ENCODE peak calls at places on chromosomes 11 and 22, in six cellular contexts. One of them, this sample, is unnamed.

GRCh38 chr22:16974298-16975084 is 33.5 kb downstream of the GAB4 start:
- DNase-seq in SK-N-SH: no peak
- DNase-seq in A549: no peak
- DNase-seq in K562: no peak
- DNase-seq in IMR-90: no peak
- DNase-seq in H1: no peak
- DNase-seq in this sample: no peak

GRCh38 chr11:116853461-116854073 is 16.1 kb upstream of the APOA1 start:
- DNase-seq in SK-N-SH: no peak
- DNase-seq in A549: no peak
- DNase-seq in K562: no peak
- DNase-seq in IMR-90: peak; percentile 96
- DNase-seq in H1: no peak
- DNase-seq in this sample: no peak

GRCh38 chr11:7657306-7658025 is 15.8 kb downstream of the CYB5R2 start:
- DNase-seq in SK-N-SH: peak; percentile 68
- DNase-seq in A549: peak; percentile 49
- DNase-seq in K562: peak; percentile 35
- DNase-seq in IMR-90: peak; percentile 68
- DNase-seq in H1: no peak
- DNase-seq in this sample: peak; percentile 72

GRCh38 chr11:10456519-10456918 is 1.5 kb downstream of the AMPD3 start:
- DNase-seq in SK-N-SH: no peak
- DNase-seq in A549: no peak
- DNase-seq in K562: peak; percentile 35
- DNase-seq in IMR-90: no peak
- DNase-seq in H1: no peak
- DNase-seq in this sample: no peak

GRCh38 chr11:7892751-7893356 is 38.2 kb downstream of the OR10A6 start:
- DNase-seq in SK-N-SH: peak; percentile 56
- DNase-seq in A549: peak; percentile 54
- DNase-seq in K562: peak; percentile 13
- DNase-seq in IMR-90: peak; percentile 74
- DNase-seq in H1: no peak
- DNase-seq in this sample: no peak

GRCh38 chr11:7490535-7490934 is 5.2 kb downstream of the OLFML1 start:
- DNase-seq in SK-N-SH: no peak
- DNase-seq in A549: no peak
- DNase-seq in K562: no peak
- DNase-seq in IMR-90: no peak
- DNase-seq in H1: no peak
- DNase-seq in this sample: no peak

GRCh38 chr11:47233989-47234668 is 14.5 kb downstream of the ACP2 start:
- DNase-seq in SK-N-SH: peak; percentile 31
- DNase-seq in A549: peak; percentile 67
- DNase-seq in K562: peak; percentile 15
- DNase-seq in IMR-90: peak; percentile 67
- DNase-seq in H1: no peak
- DNase-seq in this sample: peak; percentile 22

GRCh38 chr11:94762208-94762607 is 5.9 kb upstream of the AMOTL1 start:
- DNase-seq in SK-N-SH: no peak
- DNase-seq in A549: no peak
- DNase-seq in K562: no peak
- DNase-seq in IMR-90: no peak
- DNase-seq in H1: no peak
- DNase-seq in this sample: no peak

GRCh38 chr11:56066980-56067379 is 26.1 kb upstream of the OR8I2 start:
- DNase-seq in SK-N-SH: no peak
- DNase-seq in A549: no peak
- DNase-seq in K562: no peak
- DNase-seq in IMR-90: no peak
- DNase-seq in H1: no peak
- DNase-seq in this sample: no peak

GRCh38 chr11:84671325-84672019 is 955.7 kb downstream of the DLG2 start:
- DNase-seq in SK-N-SH: no peak
- DNase-seq in A549: no peak
- DNase-seq in K562: no peak
- DNase-seq in IMR-90: no peak
- DNase-seq in H1: no peak
- DNase-seq in this sample: no peak

GRCh38 chr11:110147965-110148709 is 54.9 kb downstream of the ZC3H12C start:
- DNase-seq in SK-N-SH: no peak
- DNase-seq in A549: peak; percentile 29
- DNase-seq in K562: no peak
- DNase-seq in IMR-90: peak; percentile 92
- DNase-seq in H1: no peak
- DNase-seq in this sample: no peak

GRCh38 chr11:13184295-13184794 is 93.2 kb upstream of the BMAL1 start:
- DNase-seq in SK-N-SH: no peak
- DNase-seq in A549: no peak
- DNase-seq in K562: no peak
- DNase-seq in IMR-90: no peak
- DNase-seq in H1: no peak
- DNase-seq in this sample: no peak

GRCh38 chr11:15926071-15926470 is 430.3 kb downstream of the SOX6 start:
- DNase-seq in SK-N-SH: no peak
- DNase-seq in A549: no peak
- DNase-seq in K562: no peak
- DNase-seq in IMR-90: no peak
- DNase-seq in H1: no peak
- DNase-seq in this sample: no peak

GRCh38 chr11:95121687-95122086 is 32.0 kb downstream of the ENDOD1 start:
- DNase-seq in SK-N-SH: no peak
- DNase-seq in A549: no peak
- DNase-seq in K562: no peak
- DNase-seq in IMR-90: no peak
- DNase-seq in H1: no peak
- DNase-seq in this sample: no peak

GRCh38 chr11:67584205-67584880 is 731 bp downstream of the GSTP1 start:
- DNase-seq in SK-N-SH: peak; percentile 80
- DNase-seq in A549: no peak
- DNase-seq in K562: peak; percentile 73
- DNase-seq in IMR-90: peak; percentile 54
- DNase-seq in H1: no peak
- DNase-seq in this sample: peak; percentile 62

GRCh38 chr22:49838771-49839717 is 11.4 kb upstream of the BRD1 start:
- DNase-seq in SK-N-SH: no peak
- DNase-seq in A549: no peak
- DNase-seq in K562: no peak
- DNase-seq in IMR-90: peak; percentile 33
- DNase-seq in H1: peak; percentile 17
- DNase-seq in this sample: peak; percentile 58

GRCh38 chr22:31248138-31248745 is 36.1 kb downstream of the LIMK2 start:
- DNase-seq in SK-N-SH: peak; percentile 85
- DNase-seq in A549: no peak
- DNase-seq in K562: peak; percentile 76
- DNase-seq in IMR-90: peak; percentile 94
- DNase-seq in H1: peak; percentile 67
- DNase-seq in this sample: peak; percentile 80

GRCh38 chr11:19110290-19110689 is 6.7 kb upstream of the ZDHHC13 start:
- DNase-seq in SK-N-SH: no peak
- DNase-seq in A549: no peak
- DNase-seq in K562: no peak
- DNase-seq in IMR-90: no peak
- DNase-seq in H1: no peak
- DNase-seq in this sample: no peak

GRCh38 chr22:29032584-29032983 is 29.0 kb downstream of the C22orf31 start:
- DNase-seq in SK-N-SH: no peak
- DNase-seq in A549: no peak
- DNase-seq in K562: no peak
- DNase-seq in IMR-90: peak; percentile 27
- DNase-seq in H1: no peak
- DNase-seq in this sample: no peak

GRCh38 chr11:19419021-19419750 is 178.4 kb upstream of the E2F8 start:
- DNase-seq in SK-N-SH: no peak
- DNase-seq in A549: no peak
- DNase-seq in K562: no peak
- DNase-seq in IMR-90: peak; percentile 89
- DNase-seq in H1: no peak
- DNase-seq in this sample: no peak

DNA sequence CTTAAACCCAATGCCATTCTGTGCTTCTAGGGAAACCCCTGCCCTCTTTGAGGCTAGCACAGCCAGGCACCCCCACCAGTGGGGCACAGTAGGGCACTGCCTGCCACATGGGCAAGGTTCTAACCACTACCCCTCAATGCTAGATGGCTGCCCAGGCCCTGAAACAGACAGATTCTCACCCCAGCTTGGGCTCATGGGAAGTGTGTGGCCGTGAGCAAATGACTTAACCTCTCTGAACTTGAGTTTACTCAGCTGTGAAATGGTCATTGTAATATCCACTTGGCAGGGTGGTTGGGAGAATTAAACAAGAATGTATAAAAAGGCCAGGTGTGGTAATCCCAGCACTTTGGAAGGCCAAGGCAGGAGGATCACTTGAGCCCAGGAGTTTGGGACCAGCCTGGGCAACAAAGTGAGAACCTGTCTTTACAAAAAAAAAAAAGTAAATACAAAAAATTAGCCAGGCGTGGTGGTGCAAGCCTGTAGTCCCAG is 22.4 kb downstream of the C22orf23 start:
- DNase-seq in SK-N-SH: no peak
- DNase-seq in A549: no peak
- DNase-seq in K562: no peak
- DNase-seq in IMR-90: no peak
- DNase-seq in H1: no peak
- DNase-seq in this sample: no peak
- TF ChIP-seq USF2 in SK-N-SH: no peak
- TF ChIP-seq USF2 in A549: no peak
- TF ChIP-seq USF2 in K562: no peak
- TF ChIP-seq USF2 in IMR-90: no peak
- TF ChIP-seq USF2 in H1: no peak
- TF ChIP-seq USF2 in this sample: no peak

DNA sequence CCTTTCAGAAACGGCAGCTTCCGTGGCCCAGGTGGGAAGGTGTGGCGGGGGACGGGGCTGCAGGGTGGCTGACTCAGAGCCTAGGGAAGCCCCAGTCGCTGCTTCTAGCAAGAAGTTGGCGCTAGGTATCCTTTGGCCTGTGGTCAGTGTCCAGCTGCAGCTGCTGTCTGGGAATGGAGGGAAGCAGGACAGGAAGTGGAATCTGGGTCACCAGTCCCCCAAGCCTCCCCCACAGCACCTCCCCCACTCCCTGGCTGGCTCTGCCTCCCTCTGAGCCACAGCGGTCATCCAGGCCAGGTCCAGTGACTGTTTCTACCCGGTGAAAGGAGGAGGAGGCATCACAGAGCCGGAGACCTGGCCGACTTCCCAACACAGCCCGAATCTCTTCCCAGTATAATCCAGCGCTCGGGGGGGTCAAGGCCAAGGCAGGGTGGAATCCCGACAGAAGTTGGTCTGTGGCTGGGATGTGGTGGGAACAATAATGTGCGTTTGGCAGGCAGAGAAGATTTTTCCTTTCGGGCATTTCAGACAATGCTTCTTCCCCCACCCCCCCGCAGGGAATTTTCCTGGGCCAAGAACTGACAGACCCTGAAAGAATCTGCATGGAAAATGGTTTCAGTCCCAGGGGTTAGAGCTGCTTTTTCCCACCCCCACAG is 45.1 kb downstream of the C11orf96 start:
- DNase-seq in SK-N-SH: peak; percentile 88
- DNase-seq in A549: no peak
- DNase-seq in K562: no peak
- DNase-seq in IMR-90: peak; percentile 80
- DNase-seq in H1: no peak
- DNase-seq in this sample: no peak
- TF ChIP-seq USF2 in SK-N-SH: no peak
- TF ChIP-seq USF2 in A549: no peak
- TF ChIP-seq USF2 in K562: no peak
- TF ChIP-seq USF2 in IMR-90: no peak
- TF ChIP-seq USF2 in H1: no peak
- TF ChIP-seq USF2 in this sample: no peak

DNA sequence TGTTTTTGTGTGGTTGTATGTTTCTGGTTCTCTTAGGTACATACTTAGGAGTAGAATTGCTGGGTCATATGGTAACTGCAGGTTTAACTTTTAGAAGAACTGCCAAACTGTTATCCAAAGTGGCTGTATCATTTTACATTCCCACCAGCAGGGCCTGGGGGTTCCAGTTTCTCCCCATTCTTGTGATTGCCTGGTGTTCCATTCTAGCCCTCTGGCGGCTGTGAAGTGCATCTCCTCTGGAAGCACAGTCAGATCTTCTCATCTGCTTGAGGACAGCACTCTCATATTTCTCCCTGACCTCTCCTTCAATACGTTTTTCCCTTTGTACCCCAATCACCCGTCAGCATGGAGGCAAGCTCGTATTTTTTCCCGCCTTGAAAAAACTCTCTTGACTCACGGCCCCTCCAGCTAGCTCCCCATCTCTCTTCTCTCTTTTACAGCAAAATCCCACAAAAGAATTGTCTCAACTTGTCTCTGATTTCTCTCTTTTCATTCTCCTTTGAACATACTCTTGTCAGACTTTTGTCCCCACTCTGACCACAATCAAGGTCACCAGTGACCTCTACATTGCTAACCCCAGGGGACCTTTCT is 56.8 kb upstream of the THY1 start:
- DNase-seq in SK-N-SH: no peak
- DNase-seq in A549: peak; percentile 72
- DNase-seq in K562: peak; percentile 72
- DNase-seq in IMR-90: peak; percentile 65
- DNase-seq in H1: no peak
- DNase-seq in this sample: peak; percentile 53
- TF ChIP-seq USF2 in SK-N-SH: no peak
- TF ChIP-seq USF2 in A549: no peak
- TF ChIP-seq USF2 in K562: no peak
- TF ChIP-seq USF2 in IMR-90: no peak
- TF ChIP-seq USF2 in H1: no peak
- TF ChIP-seq USF2 in this sample: no peak

GRCh38 chr22:39931271-39931670 is 28.9 kb upstream of the TMA7B start:
- DNase-seq in SK-N-SH: no peak
- DNase-seq in A549: no peak
- DNase-seq in K562: no peak
- DNase-seq in IMR-90: no peak
- DNase-seq in H1: no peak
- DNase-seq in this sample: no peak

GRCh38 chr22:39935116-39935515 is 25.1 kb upstream of the TMA7B start:
- DNase-seq in SK-N-SH: no peak
- DNase-seq in A549: no peak
- DNase-seq in K562: no peak
- DNase-seq in IMR-90: no peak
- DNase-seq in H1: no peak
- DNase-seq in this sample: no peak

GRCh38 chr22:39933741-39934140 is 26.5 kb upstream of the TMA7B start:
- DNase-seq in SK-N-SH: no peak
- DNase-seq in A549: no peak
- DNase-seq in K562: no peak
- DNase-seq in IMR-90: no peak
- DNase-seq in H1: no peak
- DNase-seq in this sample: no peak

GRCh38 chr22:39932918-39933649 is 27.1 kb upstream of the TMA7B start:
- DNase-seq in SK-N-SH: no peak
- DNase-seq in A549: peak; percentile 15
- DNase-seq in K562: peak; percentile 69
- DNase-seq in IMR-90: no peak
- DNase-seq in H1: peak; percentile 78
- DNase-seq in this sample: peak; percentile 89

DNA sequence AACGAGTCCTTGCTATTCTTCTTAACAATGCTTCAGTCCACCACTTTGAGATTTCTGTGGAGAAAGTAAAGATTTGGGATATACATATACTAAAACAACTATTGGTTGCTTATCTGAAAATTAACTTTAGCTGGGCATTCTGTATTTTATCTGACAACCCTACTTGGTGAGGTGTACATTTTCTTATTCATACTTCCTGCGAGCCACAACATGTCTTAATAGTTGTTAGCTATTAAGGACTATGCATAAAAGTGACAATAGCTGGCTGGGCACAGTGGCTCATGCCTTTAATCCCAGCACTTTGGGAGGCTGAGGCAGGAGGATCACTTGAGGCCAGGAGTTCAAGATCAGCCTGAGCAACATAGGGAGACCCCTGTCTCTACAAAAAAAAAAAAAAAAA is 28.0 kb upstream of the TMA7B start:
- DNase-seq in SK-N-SH: no peak
- DNase-seq in A549: no peak
- DNase-seq in K562: no peak
- DNase-seq in IMR-90: no peak
- DNase-seq in H1: no peak
- DNase-seq in this sample: no peak
- TF ChIP-seq USF2 in SK-N-SH: no peak
- TF ChIP-seq USF2 in A549: no peak
- TF ChIP-seq USF2 in K562: no peak
- TF ChIP-seq USF2 in IMR-90: no peak
- TF ChIP-seq USF2 in H1: no peak
- TF ChIP-seq USF2 in this sample: no peak

This sample was measured in WTC11.